ENCODE peak calls at places on chromosomes 3 and 15, in nine cellular contexts. C is cardiac muscle cell, S is sigmoid colon, T is HFF-Myc, P is MCF 10A, G is heart right ventricle, U is mucosa of descending colon, V is tibial artery, F is BJ. A is an unnamed sample.

GRCh38 chr3:164459526-164460151 is 618.7 kb downstream of the SI start:
- DNase-seq in P (no peak), F (no peak), V (no peak), S (no peak), T (no peak), G (no peak), U (no peak), C (no peak), A (no peak)

GRCh38 chr15:70643106-70643782 is 120.1 kb downstream of the UACA start:
- DNase-seq in S (no peak), F (no peak), C (no peak), U (no peak), T (no peak), G (no peak), V (no peak), P (no peak), A (no peak)

GRCh38 chr15:27486676-27487290 is 515.8 kb downstream of the GABRG3 start:
- DNase-seq in G (no peak), P (no peak), V (no peak), U (no peak), T (no peak), F (no peak), C (no peak), S (no peak), A (no peak)

GRCh38 chr3:101163554-101163953 is 156.8 kb downstream of the IMPG2 start:
- DNase-seq in F (no peak), V (no peak), G (no peak), C (no peak), S (no peak), U (no peak), P (no peak), T (no peak), A (no peak)

GRCh38 chr3:48407542-48408099 is 22.3 kb downstream of the PLXNB1 start:
- DNase-seq in G (no peak), F (no peak), V (peak), U (peak), P (no peak), T (no peak), C (no peak), S (peak), A (no peak)

GRCh38 chr3:185534511-185534910 is 17.9 kb downstream of the LIPH start:
- DNase-seq in G (no peak), P (no peak), C (no peak), S (no peak), V (no peak), U (no peak), T (no peak), F (no peak), A (no peak)

GRCh38 chr3:114112696-114113095 is 56.2 kb downstream of the QTRT2 start:
- DNase-seq in S (no peak), T (no peak), C (no peak), G (no peak), U (no peak), V (no peak), F (no peak), P (no peak), A (no peak)

GRCh38 chr15:27844018-27844666 is 255.0 kb downstream of the OCA2 start:
- DNase-seq in P (no peak), C (no peak), F (no peak), G (no peak), V (no peak), T (no peak), S (no peak), U (no peak), A (peak)

GRCh38 chr15:49044002-49044401 is 2.2 kb downstream of the SECISBP2L start:
- DNase-seq in T (no peak), G (no peak), P (no peak), F (no peak), U (no peak), V (no peak), S (no peak), C (no peak), A (no peak)

GRCh38 chr3:53725308-53725995 is 120.8 kb downstream of the CHDH start:
- DNase-seq in T (no peak), P (no peak), V (no peak), U (no peak), F (no peak), S (peak), G (no peak), C (no peak), A (no peak)

GRCh38 chr3:194364652-194365434 is 4.7 kb downstream of the LRRC15 start:
- DNase-seq in P (peak), F (peak), G (peak), U (peak), T (peak), S (no peak), C (peak), V (no peak), A (peak)

GRCh38 chr3:86890997-86891396 is 100.0 kb downstream of the VGLL3 start:
- DNase-seq in C (no peak), P (no peak), G (no peak), F (no peak), T (no peak), U (no peak), S (no peak), V (no peak), A (no peak)

GRCh38 chr3:5082658-5083030 is 39.4 kb upstream of the ARL8B start:
- DNase-seq in P (no peak), V (no peak), S (no peak), C (no peak), T (no peak), F (no peak), G (no peak), U (no peak), A (no peak)

GRCh38 chr15:65032823-65033537 is 3.5 kb upstream of the MTFMT start:
- DNase-seq in T (no peak), G (peak), C (peak), P (peak), F (no peak), V (peak), U (peak), S (peak), A (no peak)

GRCh38 chr3:30343861-30344260 is 262.5 kb upstream of the TGFBR2 start:
- DNase-seq in C (no peak), T (no peak), F (no peak), U (no peak), S (no peak), P (no peak), G (no peak), V (no peak), A (no peak)

GRCh38 chr3:114506622-114507300 is 212.9 kb downstream of the TIGIT start:
- DNase-seq in U (no peak), P (no peak), C (no peak), F (peak), V (no peak), G (no peak), S (no peak), T (no peak), A (no peak)

GRCh38 chr3:108090066-108090700 is 648 bp downstream of the CD47 start:
- DNase-seq in F (no peak), G (no peak), S (peak), V (peak), P (peak), T (no peak), C (no peak), U (no peak), A (no peak)

GRCh38 chr15:58962662-58963565 is 24.5 kb upstream of the RNF111 start:
- DNase-seq in V (no peak), G (no peak), C (no peak), U (no peak), S (no peak), F (no peak), T (no peak), P (no peak), A (no peak)

GRCh38 chr3:57731311-57731710 is 24.8 kb upstream of the SLMAP start:
- DNase-seq in S (no peak), F (peak), P (no peak), T (no peak), C (no peak), G (no peak), V (no peak), U (no peak), A (no peak)

GRCh38 chr3:4977001-4977888 is 2.0 kb upstream of the BHLHE40 start:
- DNase-seq in T (no peak), F (no peak), V (peak), U (peak), S (peak), P (peak), C (peak), G (peak), A (no peak)

GRCh38 chr15:90059208-90059985 is 42.9 kb downstream of the IDH2 start:
- DNase-seq in C (no peak), G (peak), T (no peak), P (peak), S (peak), F (no peak), V (peak), U (peak), A (no peak)

GRCh38 chr15:39298563-39298962 is 282.3 kb upstream of the THBS1 start:
- DNase-seq in F (no peak), P (no peak), V (no peak), S (no peak), C (no peak), T (no peak), U (no peak), G (no peak), A (no peak)

GRCh38 chr3:31077021-31077601 is 182.7 kb upstream of the GADL1 start:
- DNase-seq in C (no peak), P (peak), T (peak), U (no peak), G (no peak), S (no peak), F (peak), V (no peak), A (peak)

GRCh38 chr15:80890341-80890972 is 99.2 kb downstream of the MESD start:
- DNase-seq in F (no peak), P (peak), V (no peak), C (no peak), T (no peak), S (no peak), G (no peak), U (no peak), A (no peak)

GRCh38 chr3:96814581-96815567 is at the start of gene EPHA6:
- DNase-seq in T (no peak), F (no peak), G (no peak), P (no peak), S (peak), U (peak), C (peak), V (peak), A (no peak)

GRCh38 chr15:101482526-101483371 is 6.8 kb downstream of the PCSK6 start:
- DNase-seq in T (no peak), V (no peak), U (no peak), P (no peak), C (no peak), G (no peak), S (no peak), F (no peak), A (no peak)

GRCh38 chr3:186237915-186238314 is 124.1 kb downstream of the DGKG start:
- DNase-seq in S (no peak), T (no peak), U (no peak), F (no peak), C (no peak), G (no peak), V (no peak), P (no peak), A (no peak)

GRCh38 chr15:55632434-55632833 is 44.3 kb upstream of the PYGO1 start:
- DNase-seq in U (no peak), S (no peak), G (no peak), C (no peak), T (no peak), V (no peak), F (no peak), P (no peak), A (no peak)
- TF ChIP-seq CTCF in U (no peak), S (no peak), G (no peak), C (no peak), T (no peak), V (no peak), F (no peak), P (no peak), A (no peak)

DNA sequence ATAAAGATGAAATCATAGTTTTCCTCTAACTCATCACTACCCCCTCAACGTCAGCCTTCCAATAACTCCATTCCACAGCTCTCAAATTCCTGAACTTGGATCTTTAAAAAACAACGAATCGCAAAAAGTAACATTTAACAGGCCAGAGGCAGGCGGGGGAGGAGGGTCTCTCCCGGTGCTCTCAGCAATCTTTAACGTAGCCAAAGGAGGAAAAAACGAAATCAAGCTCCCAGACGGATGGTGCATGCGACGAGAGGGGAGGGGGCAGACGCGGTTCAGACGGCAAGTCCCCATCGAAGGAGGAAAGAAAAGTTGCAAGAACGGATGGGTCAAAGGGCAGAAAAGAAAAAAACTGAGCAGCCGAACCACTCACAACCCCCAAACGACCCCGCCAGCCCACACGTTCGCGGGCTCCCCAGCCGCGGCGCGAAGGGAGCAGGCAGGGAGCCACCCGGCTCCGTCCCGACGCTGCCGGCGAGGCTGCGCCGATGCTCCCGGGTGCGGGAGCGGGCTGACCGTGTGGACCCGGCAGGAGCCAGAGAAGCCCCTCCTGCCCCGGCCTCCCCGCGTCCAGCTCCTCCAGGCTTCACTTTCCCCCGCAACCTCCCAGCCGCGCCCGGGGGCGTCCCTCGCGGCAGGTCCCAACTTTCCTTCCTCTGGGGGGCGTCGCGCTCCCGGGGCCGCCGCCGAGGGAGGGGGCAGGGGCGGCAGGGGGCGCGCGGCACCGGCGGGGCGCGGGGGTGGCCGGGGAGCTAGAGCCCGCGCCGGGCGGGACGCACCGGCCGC is 661 bp downstream of the PEAK1 start:
- DNase-seq in U (peak), V (peak), G (peak), S (peak), P (peak), F (no peak), C (peak), T (no peak), A (no peak)
- TF ChIP-seq CTCF in U (no peak), V (no peak), G (peak), S (no peak), P (no peak), F (peak), C (peak), T (no peak), A (peak)

GRCh38 chr15:41556657-41557056 is 2.4 kb upstream of the TYRO3 start:
- DNase-seq in C (no peak), G (no peak), P (no peak), U (no peak), S (no peak), F (no peak), V (no peak), T (no peak), A (no peak)

GRCh38 chr15:41559489-41560177 is 621 bp downstream of the TYRO3 start:
- DNase-seq in S (no peak), T (no peak), U (no peak), P (no peak), G (no peak), F (no peak), C (no peak), V (no peak), A (no peak)

GRCh38 chr15:41557673-41558399 is 1.2 kb upstream of the TYRO3 start:
- DNase-seq in T (no peak), S (peak), P (peak), U (peak), V (no peak), F (peak), C (peak), G (peak), A (no peak)

GRCh38 chr15:41559239-41559488 is 152 bp downstream of the TYRO3 start:
- DNase-seq in S (no peak), G (no peak), U (no peak), T (no peak), F (no peak), P (no peak), C (no peak), V (no peak), A (no peak)

DNA sequence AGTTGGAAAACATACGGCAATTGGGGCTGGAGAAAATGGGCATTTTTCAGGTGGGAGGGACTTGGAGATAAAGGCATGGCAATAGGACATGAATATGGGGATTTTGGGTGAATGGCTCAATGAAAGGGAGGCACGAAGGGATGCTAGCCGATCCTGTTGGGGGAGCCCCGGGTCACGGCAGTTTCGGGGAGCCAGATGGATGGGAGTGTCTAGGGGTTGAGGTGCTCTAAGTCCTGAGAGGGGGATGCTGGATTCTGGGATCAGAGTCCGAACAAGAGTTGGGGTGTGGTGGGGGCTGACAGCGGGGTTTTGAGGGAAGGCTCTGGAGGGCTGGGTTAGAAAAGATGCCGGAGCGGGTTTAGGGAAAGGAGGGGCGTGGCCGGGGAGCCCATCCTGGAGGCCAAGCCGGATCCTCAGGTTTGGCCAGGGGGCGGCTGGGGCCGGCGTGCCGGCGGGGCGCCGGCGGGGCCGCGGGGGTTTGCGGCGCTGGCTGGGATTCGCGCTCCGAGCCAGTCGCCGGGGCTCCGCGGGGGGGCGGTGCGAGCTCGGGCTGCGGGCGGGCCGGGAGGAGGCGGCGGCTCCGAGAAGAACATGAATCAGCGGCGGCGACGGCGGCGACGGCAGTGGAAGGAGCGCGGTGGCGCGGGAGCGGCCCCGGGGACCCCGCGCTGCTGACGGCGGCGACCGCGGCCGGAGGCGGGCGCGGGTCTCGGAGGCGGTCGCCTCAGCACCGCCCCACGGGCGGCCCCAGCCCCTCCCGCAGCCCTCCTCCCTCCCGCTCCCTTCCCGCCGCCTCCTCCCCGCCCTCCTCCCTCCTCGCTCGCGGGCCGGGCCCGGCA is at the start of gene TYRO3:
- DNase-seq in P (peak), G (peak), T (no peak), F (no peak), C (peak), V (peak), U (peak), S (peak), A (no peak)
- TF ChIP-seq CTCF in P (no peak), G (no peak), T (no peak), F (no peak), C (no peak), V (no peak), U (no peak), S (no peak), A (no peak)

GRCh38 chr3:141360888-141361598 is 7.3 kb upstream of the ZBTB38 start:
- DNase-seq in T (peak), V (no peak), G (no peak), C (peak), P (peak), F (peak), U (no peak), S (no peak), A (peak)
- TF ChIP-seq CTCF in T (peak), V (peak), G (peak), C (peak), P (peak), F (peak), U (peak), S (peak), A (peak)

GRCh38 chr15:91946914-91947313 is 93.4 kb downstream of the SLCO3A1 start:
- DNase-seq in T (no peak), P (no peak), S (no peak), F (no peak), C (no peak), V (no peak), U (no peak), G (no peak), A (no peak)
- TF ChIP-seq CTCF in T (no peak), P (no peak), S (no peak), F (no peak), C (peak), V (no peak), U (no peak), G (peak), A (no peak)

DNA sequence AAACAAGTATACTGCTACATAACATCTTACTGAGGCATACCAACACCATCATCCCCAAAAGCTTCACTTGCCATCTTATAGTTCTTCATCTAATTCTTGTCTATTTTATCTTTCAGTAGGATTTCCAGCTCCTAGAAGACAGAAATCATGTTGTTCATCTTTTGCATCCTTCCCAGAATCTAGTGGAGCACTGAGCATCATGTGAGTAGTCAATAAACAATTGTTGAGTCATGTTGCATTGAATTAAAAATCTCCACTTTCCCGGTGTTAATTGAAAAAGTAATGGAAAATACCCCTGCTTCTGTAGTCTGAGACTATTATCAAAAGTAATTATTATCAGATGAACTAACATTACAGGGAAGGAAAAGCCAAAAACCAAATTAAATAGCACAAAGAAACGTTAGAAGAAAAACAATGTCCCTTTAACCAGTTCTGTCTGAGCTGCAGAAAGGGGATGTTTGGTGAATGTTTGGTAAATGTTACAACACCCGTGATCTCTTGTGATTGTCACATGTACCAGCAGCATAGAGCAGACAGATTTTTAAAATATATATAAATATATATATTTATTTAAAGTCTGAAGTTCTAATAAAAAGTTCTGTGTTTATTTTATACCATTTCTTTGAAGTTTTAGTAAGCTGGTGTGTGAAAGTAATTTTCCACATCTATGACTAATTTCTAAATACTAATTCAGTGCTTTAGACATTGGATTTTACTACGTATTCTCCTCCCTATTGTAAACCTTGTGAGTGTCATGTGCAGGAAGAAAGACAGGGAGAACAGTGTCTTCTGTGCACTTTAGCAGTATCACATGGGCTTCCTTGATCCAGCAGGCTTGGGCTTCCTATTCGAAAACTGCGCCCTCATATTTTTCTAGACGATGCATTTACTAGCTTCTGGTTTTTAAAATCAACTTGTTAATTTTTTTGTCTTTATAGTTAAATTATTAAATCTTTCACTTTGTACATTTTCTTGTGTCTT is 85.6 kb downstream of the RAP2B start:
- DNase-seq in C (no peak), S (no peak), T (no peak), V (no peak), U (no peak), G (no peak), F (no peak), P (no peak), A (no peak)
- TF ChIP-seq CTCF in C (no peak), S (no peak), T (no peak), V (no peak), U (no peak), G (no peak), F (no peak), P (no peak), A (no peak)

A was measured in astrocyte of the cerebellum.